ENCODE peak calls at places on chromosomes 6 and 20, in ten cellular contexts. L is stimulated activated naive B cell treated with anti-CD40 and anti-IgM and Interleukin-4, amounts not matched to agents 10 μg/mL and 1 μg/mL and 100 μg/mL, for 72 hours; B is anterior cingulate cortex; M is iPS-NIHi11; A is IMR-90; J is NK-92 treated with Interleukin-12 subunit alpha and Interleukin-12 subunit beta, amount 100 ng/mL, for 24 hours; P is T-helper 9 cell; D is mucosa of descending colon; V is AML-193; I is neuronal stem cell. K is an unnamed sample.

GRCh38 chr6:161918154-161918553 is 644.3 kb upstream of the AGPAT4 start:
- DNase-seq in D (no peak), B (no peak), V (no peak), I (no peak), L (no peak), A (peak), J (no peak), M (no peak), P (no peak), K (no peak)

GRCh38 chr6:42407379-42407778 is 44.3 kb downstream of the TRERF1 start:
- DNase-seq in D (no peak), B (no peak), P (no peak), J (no peak), A (peak), L (no peak), M (no peak), V (no peak), I (no peak), K (no peak)

GRCh38 chr20:8155848-8156602 is 24.0 kb downstream of the PLCB1 start:
- DNase-seq in M (no peak), D (no peak), J (no peak), A (peak), B (no peak), P (no peak), L (no peak), V (no peak), I (no peak), K (no peak)

GRCh38 chr20:2379511-2380229 is 1.0 kb upstream of the TGM6 start:
- DNase-seq in B (no peak), L (no peak), I (no peak), D (no peak), P (no peak), J (no peak), V (no peak), M (peak), A (no peak), K (peak)

GRCh38 chr6:154509421-154510143 is 903 bp downstream of the CNKSR3 start:
- DNase-seq in I (peak), V (no peak), D (peak), L (peak), P (no peak), B (peak), A (no peak), J (no peak), M (peak), K (no peak)

GRCh38 chr20:4722571-4722970 is 862 bp downstream of the PRND start:
- DNase-seq in L (no peak), I (no peak), M (no peak), B (no peak), D (no peak), P (no peak), V (no peak), A (no peak), J (no peak), K (no peak)

GRCh38 chr6:10424005-10424404 is 9.1 kb upstream of the TFAP2A start:
- DNase-seq in P (no peak), D (no peak), I (no peak), J (no peak), L (no peak), B (no peak), M (no peak), V (no peak), A (no peak), K (peak)

GRCh38 chr6:151293621-151294020 is 53.9 kb downstream of the AKAP12 start:
- DNase-seq in J (no peak), I (no peak), P (no peak), D (no peak), L (no peak), A (no peak), M (no peak), V (no peak), B (no peak), K (no peak)

GRCh38 chr6:27503436-27504030 is 30.6 kb upstream of the ZNF184 start:
- DNase-seq in J (peak), P (peak), D (peak), V (peak), L (peak), I (peak), A (peak), M (peak), B (no peak), K (peak)

GRCh38 chr6:142682985-142683384 is 262.0 kb downstream of the HIVEP2 start:
- DNase-seq in B (no peak), V (no peak), M (no peak), I (no peak), J (no peak), P (no peak), L (no peak), A (no peak), D (no peak), K (no peak)

GRCh38 chr6:89944826-89945407 is 50.6 kb downstream of the GJA10 start:
- DNase-seq in D (no peak), A (peak), V (peak), B (no peak), J (no peak), M (no peak), I (no peak), P (no peak), L (no peak), K (peak)

GRCh38 chr6:12245763-12246720 is 44.1 kb upstream of the EDN1 start:
- DNase-seq in D (no peak), V (no peak), M (no peak), A (peak), I (no peak), B (no peak), L (no peak), P (no peak), J (no peak), K (no peak)

GRCh38 chr20:62305765-62306431 is 3.1 kb downstream of the ADRM1 start:
- DNase-seq in A (no peak), P (no peak), J (no peak), D (no peak), L (no peak), V (no peak), M (no peak), B (no peak), I (no peak), K (no peak)

GRCh38 chr6:20403766-20404640 is 2.3 kb downstream of the E2F3 start:
- DNase-seq in I (peak), A (peak), D (no peak), P (peak), V (peak), L (peak), B (peak), J (no peak), M (peak), K (peak)

GRCh38 chr6:127900935-127901334 is at the start of gene THEMIS:
- DNase-seq in A (no peak), P (peak), L (no peak), D (peak), I (no peak), B (no peak), V (no peak), J (no peak), M (no peak), K (no peak)

GRCh38 chr20:46011631-46012482 is 3.1 kb downstream of the MMP9 start:
- DNase-seq in L (no peak), A (peak), I (no peak), B (no peak), P (no peak), M (peak), V (no peak), D (peak), J (no peak), K (peak)

GRCh38 chr20:48115511-48115910 is 330.2 kb upstream of the SULF2 start:
- DNase-seq in L (no peak), P (no peak), J (no peak), D (no peak), M (no peak), A (no peak), I (no peak), B (no peak), V (no peak), K (no peak)